ENCODE peak calls at places on chromosomes 2 and 18, in four cellular contexts. F, N, P and V are unnamed samples.

GRCh38 chr2:158463496-158464095 is 6.8 kb downstream of the PKP4 start:
- DNase-seq in F (peak), N (no peak), P (peak), V (no peak)

GRCh38 chr2:170177950-170178781 is at the start of gene MYO3B:
- DNase-seq in P (no peak), F (no peak), N (no peak), V (no peak)

GRCh38 chr2:114039681-114040080 is 149.8 kb downstream of the ACTR3 start:
- DNase-seq in N (no peak), P (no peak), F (no peak), V (no peak)

GRCh38 chr18:35026407-35027061 is 14.7 kb upstream of the MAPRE2 start:
- DNase-seq in N (peak), P (no peak), F (peak), V (no peak)

GRCh38 chr2:174690026-174690425 is 74.2 kb downstream of the CHRNA1 start:
- DNase-seq in P (no peak), F (no peak), N (no peak), V (no peak)

GRCh38 chr2:189116059-189116458 is 63.5 kb downstream of the COL5A2 start:
- DNase-seq in P (peak), N (no peak), F (no peak), V (no peak)

GRCh38 chr18:37084912-37085311 is 256.0 kb downstream of the KIAA1328 start:
- DNase-seq in N (no peak), P (no peak), F (no peak), V (no peak)

GRCh38 chr2:233453916-233454315 is 99.6 kb downstream of the DGKD start:
- DNase-seq in N (no peak), P (no peak), F (no peak), V (no peak)

GRCh38 chr2:164458801-164459200 is 162.5 kb downstream of the GRB14 start:
- DNase-seq in F (no peak), N (no peak), P (no peak), V (no peak)

GRCh38 chr2:160372585-160372984 is 121.0 kb downstream of the RBMS1 start:
- DNase-seq in F (no peak), P (no peak), N (no peak), V (no peak)

GRCh38 chr2:21288732-21289506 is 165.2 kb downstream of the TDRD15 start:
- DNase-seq in P (no peak), F (no peak), N (no peak), V (no peak)

GRCh38 chr18:41899535-41899934 is 55.5 kb upstream of the PIK3C3 start:
- DNase-seq in P (no peak), F (no peak), N (no peak), V (no peak)
- TF ChIP-seq CTCF in P (no peak), F (no peak), N (no peak), V (peak)

GRCh38 chr2:222052934-222053367 is 245.8 kb downstream of the PAX3 start:
- DNase-seq in F (peak), N (no peak), P (peak), V (no peak)
- TF ChIP-seq CTCF in F (peak), N (peak), P (peak), V (peak)

DNA sequence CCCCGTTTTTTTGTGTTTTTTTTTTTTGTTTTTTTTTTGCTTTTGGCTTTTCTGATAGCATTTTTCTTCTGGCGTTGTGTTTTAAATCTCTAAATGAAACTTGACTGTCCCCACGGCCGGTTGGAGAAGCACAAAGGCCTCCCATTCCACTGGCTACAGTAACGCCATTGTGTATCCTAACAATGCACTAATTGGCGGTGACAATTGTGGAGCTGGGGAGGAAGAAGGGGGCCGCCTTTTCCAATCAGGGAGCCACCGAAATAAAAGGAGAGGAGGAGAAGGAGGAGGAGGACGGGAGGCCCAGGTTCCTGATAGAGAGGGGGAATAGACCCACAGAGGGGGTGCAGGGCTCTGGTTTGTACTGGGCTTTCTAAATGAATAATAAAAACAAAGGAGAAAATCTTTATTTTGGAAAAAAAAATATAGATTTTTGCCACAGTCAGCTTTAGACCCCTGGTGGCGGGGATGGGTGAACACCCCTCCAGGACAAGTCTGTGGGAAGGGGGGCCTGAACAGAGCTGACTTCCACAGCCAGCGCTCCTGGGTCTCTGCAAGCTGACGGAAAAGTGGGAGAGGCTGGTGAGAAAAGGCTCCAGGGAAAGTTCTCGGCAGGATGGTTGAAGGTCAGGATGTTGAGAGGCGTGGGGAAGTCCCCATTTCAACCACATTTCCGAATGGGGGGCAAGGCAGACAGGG is 43.7 kb upstream of the FZD5 start:
- DNase-seq in N (no peak), F (no peak), P (no peak), V (no peak)
- TF ChIP-seq CTCF in N (peak), F (no peak), P (peak), V (no peak)

GRCh38 chr18:63198868-63199742 is 120.5 kb downstream of the BCL2 start:
- DNase-seq in N (no peak), P (no peak), F (no peak), V (no peak)
- TF ChIP-seq CTCF in N (no peak), P (no peak), F (no peak), V (no peak)

DNA sequence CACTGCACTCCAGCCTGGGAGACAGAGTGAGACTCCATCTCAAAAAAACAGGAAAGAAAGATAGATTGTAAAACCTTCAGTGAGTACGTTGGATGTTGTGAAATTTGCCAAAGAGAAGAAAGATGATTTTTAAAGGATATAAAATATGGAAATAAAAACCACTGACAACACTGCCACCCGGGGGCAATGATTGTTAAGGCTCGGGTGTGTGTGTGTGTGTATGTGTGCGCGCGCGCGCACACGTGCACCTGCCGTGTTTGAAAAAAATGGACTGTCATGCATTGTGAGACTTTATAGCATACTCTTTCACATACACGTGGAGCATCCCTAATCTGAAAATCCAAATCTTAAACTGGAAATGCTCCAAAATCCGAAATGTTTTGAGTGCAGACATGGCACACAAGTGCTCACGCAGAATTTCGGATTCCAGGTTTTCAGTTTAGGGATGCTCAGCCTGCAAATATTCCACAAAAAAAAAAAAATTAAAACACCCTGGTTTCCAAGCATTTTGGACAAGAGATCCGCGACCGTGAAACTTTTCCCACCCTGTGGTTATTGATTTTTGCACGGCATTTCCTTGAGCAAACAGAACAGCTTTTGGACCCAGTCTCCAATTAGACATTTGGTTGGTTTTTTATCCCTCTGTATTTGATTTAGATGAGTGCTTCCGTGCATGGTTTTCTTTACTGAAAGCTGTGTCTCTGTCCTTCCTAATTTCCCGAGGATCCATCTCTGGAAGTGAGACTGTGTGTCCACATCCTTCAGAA is 269.2 kb downstream of the AGAP1 start:
- DNase-seq in N (no peak), P (no peak), F (no peak), V (no peak)
- TF ChIP-seq CTCF in N (peak), P (no peak), F (no peak), V (no peak)

GRCh38 chr2:9737053-9737875 is 106.0 kb upstream of the TAF1B start:
- DNase-seq in N (peak), P (no peak), F (peak), V (no peak)
- TF ChIP-seq CTCF in N (no peak), P (no peak), F (peak), V (peak)

GRCh38 chr2:36481709-36482108 is 116.3 kb downstream of the FEZ2 start:
- DNase-seq in P (no peak), N (no peak), F (no peak), V (no peak)
- TF ChIP-seq CTCF in P (no peak), N (no peak), F (no peak), V (no peak)

GRCh38 chr2:54207666-54208195 is 48.3 kb downstream of the TSPYL6 start:
- DNase-seq in N (no peak), F (no peak), P (no peak), V (no peak)

GRCh38 chr2:54212456-54212855 is 43.6 kb downstream of the TSPYL6 start:
- DNase-seq in N (no peak), F (peak), P (no peak), V (no peak)

GRCh38 chr2:54209379-54209778 is 46.6 kb downstream of the TSPYL6 start:
- DNase-seq in N (no peak), P (no peak), F (no peak), V (no peak)

GRCh38 chr2:54208364-54209240 is 47.4 kb downstream of the TSPYL6 start:
- DNase-seq in P (no peak), F (no peak), N (no peak), V (no peak)

GRCh38 chr2:54213082-54213481 is 42.9 kb downstream of the TSPYL6 start:
- DNase-seq in P (no peak), F (no peak), N (no peak), V (no peak)
- TF ChIP-seq CTCF in P (no peak), F (no peak), N (no peak), V (no peak)

GRCh38 chr2:5365871-5366461 is 326.2 kb upstream of the SOX11 start:
- DNase-seq in F (peak), N (peak), P (peak), V (peak)
- TF ChIP-seq CTCF in F (peak), N (peak), P (peak), V (peak)